ENCODE peak calls at places on chromosomes 6 and 20, in seven cellular contexts. U is KBM-7; M is activated CD4-positive, alpha-beta T cell treated with anti-CD3 and anti-CD28 coated beads for 1 hour; G is T-cell; O is activated CD8-positive, alpha-beta memory T cell treated with anti-CD3 and anti-CD28 coated beads, Interleukin-2, amount 50 U/mL, for 4 hours; R is nephron progenitor cell; Y is stimulated activated naive CD4-positive, alpha-beta T cell. I is an unnamed sample.

GRCh38 chr6:161038229-161039003 is 46.8 kb downstream of the MAP3K4 start:
- DNase-seq in U (no peak), M (no peak), G (no peak), O (no peak), R (no peak), Y (no peak), I (no peak)

GRCh38 chr6:15449001-15449400 is 203.1 kb downstream of the JARID2 start:
- DNase-seq in U (no peak), M (no peak), G (no peak), O (no peak), R (no peak), Y (no peak), I (no peak)

GRCh38 chr20:15061955-15062354 is 724.5 kb upstream of the FLRT3 start:
- DNase-seq in U (no peak), M (no peak), G (no peak), O (no peak), R (peak), Y (no peak), I (no peak)

GRCh38 chr6:14231071-14231483 is 113.5 kb downstream of the CD83 start:
- DNase-seq in U (no peak), M (no peak), G (no peak), O (no peak), R (no peak), Y (no peak), I (no peak)

GRCh38 chr6:3868544-3868943 is 19.4 kb downstream of the FAM50B start:
- DNase-seq in U (no peak), M (no peak), G (no peak), O (no peak), R (no peak), Y (no peak), I (no peak)

GRCh38 chr6:125781307-125781868 is 9.4 kb upstream of the NCOA7 start:
- DNase-seq in U (no peak), M (peak), G (peak), O (peak), R (no peak), Y (peak), I (no peak)

GRCh38 chr6:122289721-122290501 is 109.5 kb upstream of the HSF2 start:
- DNase-seq in U (no peak), M (no peak), G (no peak), O (no peak), R (no peak), Y (no peak), I (no peak)

GRCh38 chr6:89387516-89388222 is 24.4 kb downstream of the RRAGD start:
- DNase-seq in U (no peak), M (no peak), G (no peak), O (no peak), R (no peak), Y (no peak), I (no peak)

GRCh38 chr6:144307880-144308279 is 22.7 kb downstream of the UTRN start:
- DNase-seq in U (no peak), M (no peak), G (no peak), O (no peak), R (no peak), Y (no peak), I (no peak)

GRCh38 chr20:24866008-24866407 is 83.1 kb upstream of the CST7 start:
- DNase-seq in U (no peak), M (no peak), G (no peak), O (no peak), R (no peak), Y (no peak), I (no peak)

GRCh38 chr6:48449002-48449401 is 338.0 kb upstream of the PTCHD4 start:
- DNase-seq in U (no peak), M (no peak), G (no peak), O (no peak), R (no peak), Y (no peak), I (no peak)

GRCh38 chr6:45845546-45845945 is 170.1 kb downstream of the CLIC5 start:
- DNase-seq in U (no peak), M (no peak), G (no peak), O (no peak), R (no peak), Y (no peak), I (no peak)

GRCh38 chr6:147390909-147391536 is 117.5 kb upstream of the SAMD5 start:
- DNase-seq in U (peak), M (no peak), G (no peak), O (no peak), R (peak), Y (no peak), I (no peak)

GRCh38 chr6:7132398-7132797 is 24.6 kb downstream of the RREB1 start:
- DNase-seq in U (no peak), M (no peak), G (no peak), O (no peak), R (no peak), Y (no peak), I (no peak)

GRCh38 chr6:44415424-44415823 is 27.9 kb downstream of the CDC5L start:
- DNase-seq in U (peak), M (no peak), G (no peak), O (no peak), R (no peak), Y (no peak), I (no peak)

GRCh38 chr6:157089258-157089657 is 234.1 kb downstream of the TMEM242 start:
- DNase-seq in U (no peak), M (no peak), G (no peak), O (no peak), R (no peak), Y (no peak), I (no peak)

GRCh38 chr20:34242879-34243278 is 1.7 kb downstream of the ASIP start:
- DNase-seq in U (no peak), M (no peak), G (no peak), O (no peak), R (no peak), Y (no peak), I (no peak)

GRCh38 chr6:24149836-24150235 is 23.8 kb downstream of the NRSN1 start:
- DNase-seq in U (no peak), M (no peak), G (no peak), O (no peak), R (no peak), Y (no peak), I (no peak)

GRCh38 chr6:130620338-130620781 is 206.8 kb upstream of the SMLR1 start:
- DNase-seq in U (no peak), M (no peak), G (no peak), O (no peak), R (no peak), Y (no peak), I (no peak)

GRCh38 chr6:113529191-113529590 is 328.0 kb upstream of the MARCKS start:
- DNase-seq in U (no peak), M (no peak), G (no peak), O (no peak), R (no peak), Y (no peak), I (no peak)

I was measured in posterior cingulate gyrus.